ENCODE peak calls at places on chromosomes 13 and 19, in six cellular contexts. L is K562, Q is GM12878, O is GM12891, S is HepG2, F is H1. J is an unnamed sample.

GRCh38 chr19:16888629-16889371 is at the start of gene F2RL3:
- DNase-seq in Q (no peak), L (peak), O (peak), S (no peak), F (no peak), J (peak)

GRCh38 chr13:106810069-106810468 is 242.1 kb upstream of the ARGLU1 start:
- DNase-seq in O (no peak), S (no peak), L (no peak), Q (no peak), F (no peak), J (no peak)

GRCh38 chr19:53517114-53517741 is 20.7 kb upstream of the ZNF331 start:
- DNase-seq in L (no peak), F (no peak), S (no peak), O (no peak), Q (no peak), J (no peak)

GRCh38 chr19:30171795-30172642 is 200.2 kb upstream of the ZNF536 start:
- DNase-seq in S (no peak), Q (no peak), O (no peak), L (no peak), F (no peak), J (no peak)

GRCh38 chr13:49622174-49622946 is 5.9 kb upstream of the ARL11 start:
- DNase-seq in L (no peak), S (peak), F (no peak), Q (no peak), O (no peak), J (no peak)

GRCh38 chr19:7191946-7192691 is 102.1 kb downstream of the INSR start:
- DNase-seq in O (no peak), F (no peak), L (no peak), S (no peak), Q (no peak), J (no peak)

GRCh38 chr19:46271488-46272197 is 25.2 kb upstream of the HIF3A start:
- DNase-seq in O (no peak), S (no peak), L (no peak), Q (no peak), F (no peak), J (no peak)

GRCh38 chr13:21625366-21625765 is 21.4 kb upstream of the MICU2 start:
- DNase-seq in S (peak), O (no peak), L (no peak), Q (no peak), F (no peak), J (no peak)

GRCh38 chr19:45640849-45641273 is 1.7 kb upstream of the EML2 start:
- DNase-seq in F (no peak), Q (no peak), L (peak), S (peak), O (no peak), J (no peak)

GRCh38 chr19:13985771-13986347 is 20.3 kb downstream of the RFX1 start:
- DNase-seq in F (no peak), O (peak), Q (no peak), S (no peak), L (no peak), J (no peak)

GRCh38 chr19:51211833-51212232 is 13.0 kb upstream of the CD33 start:
- DNase-seq in Q (no peak), S (no peak), F (no peak), L (no peak), O (no peak), J (no peak)

GRCh38 chr13:100235311-100235901 is 146.5 kb downstream of the PCCA start:
- DNase-seq in F (no peak), Q (no peak), L (peak), S (peak), O (no peak), J (no peak)
- TF ChIP-seq POLR2A in F (no peak), Q (no peak), L (no peak), S (no peak), O (no peak), J (no peak)

GRCh38 chr13:76622336-76623045 is 263.7 kb downstream of the KCTD12 start:
- DNase-seq in F (no peak), S (no peak), Q (no peak), L (no peak), O (no peak), J (no peak)
- TF ChIP-seq POLR2AphosphoS5 in F (no peak), S (no peak), Q (no peak), L (no peak), O (no peak), J (no peak)

DNA sequence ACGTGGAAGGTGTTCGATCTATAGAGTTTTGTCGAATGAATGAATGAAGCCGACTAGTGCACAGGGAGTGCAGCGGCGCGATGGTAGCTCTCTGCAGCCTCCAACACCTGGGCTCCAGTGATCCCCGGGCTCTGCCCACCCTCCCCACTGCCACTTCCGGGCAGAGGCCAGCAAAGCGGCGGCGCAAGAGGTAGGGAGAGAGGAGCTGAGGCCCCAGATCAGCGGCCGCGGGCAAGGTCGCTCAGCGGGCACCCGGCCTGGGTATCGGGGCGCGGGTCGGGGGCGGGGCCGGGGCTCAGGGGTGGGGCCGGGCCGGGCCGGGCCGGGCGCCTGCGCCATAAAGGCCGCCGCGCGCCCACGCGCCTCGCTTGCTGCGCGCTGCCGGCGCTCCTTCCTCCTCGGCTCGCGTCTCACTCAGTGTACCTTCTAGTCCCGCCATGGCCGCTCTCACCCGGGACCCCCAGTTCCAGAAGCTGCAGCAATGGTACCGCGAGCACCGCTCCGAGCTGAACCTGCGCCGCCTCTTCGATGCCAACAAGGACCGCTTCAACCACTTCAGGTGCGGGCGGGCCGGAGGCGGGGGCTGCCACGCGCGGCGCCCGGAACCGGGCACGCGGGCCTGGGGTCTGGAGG is at the start of gene GPI:
- DNase-seq in F (peak), L (peak), Q (no peak), S (peak), O (peak), J (peak)
- TF ChIP-seq TAF1 in F (peak), L (peak), Q (peak), S (peak), O (peak), J (peak)

DNA sequence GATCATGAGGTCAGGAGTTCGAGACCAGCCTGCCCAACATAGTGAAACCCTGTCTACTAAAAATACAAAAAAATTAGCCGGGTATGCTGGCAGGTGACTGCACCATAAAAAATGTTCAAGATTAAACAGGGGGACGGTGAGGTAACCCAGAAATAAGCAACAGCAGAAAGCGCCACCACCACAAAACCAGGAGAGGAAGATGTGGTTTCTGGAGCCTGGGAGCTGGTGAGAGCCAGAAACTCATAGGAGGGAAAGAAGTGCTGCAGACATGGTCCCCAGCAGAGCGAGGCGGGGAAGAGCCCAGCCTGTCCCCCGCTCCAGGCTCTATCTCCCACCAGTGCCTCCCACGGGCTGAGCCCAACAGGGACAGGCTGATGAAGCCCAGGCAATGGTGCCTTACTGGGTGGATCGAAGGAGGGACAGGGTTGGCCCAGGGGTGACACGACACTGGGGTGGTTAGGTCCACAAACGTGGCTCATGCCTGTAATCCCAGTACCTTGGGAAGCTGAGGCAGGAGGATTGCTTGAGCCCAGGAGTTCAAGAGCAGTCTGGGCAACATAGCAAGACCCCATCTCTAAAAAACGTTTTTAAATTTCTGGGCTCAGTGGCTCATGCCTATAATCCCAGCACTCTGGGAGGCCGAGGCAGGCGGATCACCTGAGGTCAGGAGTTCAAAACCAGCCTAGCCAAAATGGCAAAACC is 19.0 kb downstream of the SPC24 start:
- DNase-seq in S (no peak), O (no peak), F (no peak), Q (no peak), L (peak), J (no peak)
- TF ChIP-seq POLR2A in S (no peak), O (no peak), F (no peak), Q (no peak), L (no peak), J (no peak)

GRCh38 chr19:48543121-48543710 is 8.8 kb upstream of the SULT2B1 start:
- DNase-seq in F (no peak), O (no peak), Q (no peak), L (no peak), S (no peak), J (no peak)
- TF ChIP-seq POLR2AphosphoS5 in F (no peak), O (no peak), Q (no peak), L (no peak), S (no peak), J (no peak)

GRCh38 chr13:38350114-38350617 is 515 bp downstream of the UFM1 start:
- DNase-seq in L (peak), S (peak), Q (no peak), O (no peak), F (no peak), J (no peak)
- TF ChIP-seq TAF1 in L (no peak), S (no peak), Q (no peak), O (no peak), F (no peak), J (no peak)